ENCODE peak calls at places on chromosomes 1 and 21, in seven cellular contexts. I is neural progenitor cell, P is pancreas, E is SK-N-SH, V is thoracic aorta, O is astrocyte of the spinal cord, F is GM23248. R is an unnamed sample.

GRCh38 chr1:2179283-2180013 is 15.1 kb downstream of the FAAP20 start:
- DNase-seq in V (no peak), I (no peak), E (no peak), O (no peak), F (peak), P (no peak), R (no peak)

GRCh38 chr1:92764116-92764515 is 20.8 kb downstream of the EVI5 start:
- DNase-seq in E (no peak), V (no peak), F (no peak), I (no peak), O (no peak), P (no peak), R (no peak)

GRCh38 chr1:201095581-201096531 is 16.4 kb downstream of the CACNA1S start:
- DNase-seq in E (no peak), F (no peak), I (no peak), P (no peak), O (peak), V (no peak), R (no peak)

GRCh38 chr1:150162862-150163706 is 13.4 kb downstream of the PLEKHO1 start:
- DNase-seq in I (peak), O (peak), V (peak), E (peak), F (peak), P (no peak), R (peak)

GRCh38 chr1:60861949-60862346 is 220.4 kb upstream of the NFIA start:
- DNase-seq in V (no peak), E (no peak), P (no peak), I (no peak), F (no peak), O (no peak), R (no peak)

GRCh38 chr1:169044296-169044695 is 62.2 kb upstream of the ATP1B1 start:
- DNase-seq in P (no peak), F (no peak), V (no peak), I (no peak), O (no peak), E (no peak), R (no peak)

GRCh38 chr1:232164078-232164963 is 465.6 kb downstream of the SIPA1L2 start:
- DNase-seq in F (no peak), I (no peak), P (no peak), V (no peak), E (no peak), O (no peak), R (no peak)

GRCh38 chr1:224879404-224879803 is 50.1 kb upstream of the DNAH14 start:
- DNase-seq in V (no peak), O (peak), P (no peak), I (no peak), F (peak), E (no peak), R (no peak)

GRCh38 chr1:30085814-30086770 is 637.3 kb downstream of the MATN1 start:
- DNase-seq in P (no peak), V (peak), F (peak), I (peak), E (peak), O (peak), R (no peak)

GRCh38 chr1:69377507-69377906 is 190.2 kb upstream of the LRRC7 start:
- DNase-seq in E (no peak), F (no peak), O (no peak), P (no peak), I (no peak), V (no peak), R (no peak)

GRCh38 chr1:156467385-156467784 is 33.2 kb downstream of the MEF2D start:
- DNase-seq in O (no peak), V (no peak), F (no peak), E (peak), P (no peak), I (no peak), R (no peak)

GRCh38 chr1:26189331-26189730 is 1.1 kb upstream of the CATSPER4 start:
- DNase-seq in F (no peak), V (no peak), P (no peak), O (no peak), E (no peak), I (no peak), R (no peak)

GRCh38 chr1:19484793-19485361 is 462 bp downstream of the CAPZB start:
- DNase-seq in E (peak), O (no peak), P (no peak), I (peak), F (peak), V (no peak), R (no peak)

GRCh38 chr1:159177273-159177907 is 6.0 kb downstream of the CADM3 start:
- DNase-seq in F (peak), O (peak), E (no peak), V (no peak), I (peak), P (no peak), R (no peak)

GRCh38 chr1:75615664-75616435 is 4.9 kb upstream of the SLC44A5 start:
- DNase-seq in V (no peak), F (peak), P (peak), O (peak), E (peak), I (peak), R (no peak)

GRCh38 chr1:26155370-26156284 is 3.3 kb upstream of the FAM110D start:
- DNase-seq in V (no peak), F (no peak), E (no peak), O (no peak), I (no peak), P (no peak), R (no peak)

GRCh38 chr1:19861842-19862530 is 20.2 kb upstream of the OTUD3 start:
- DNase-seq in I (no peak), P (no peak), O (no peak), F (no peak), V (no peak), E (no peak), R (no peak)

GRCh38 chr1:70247768-70248167 is 26.6 kb downstream of the SRSF11 start:
- DNase-seq in O (no peak), I (no peak), P (no peak), E (no peak), F (no peak), V (no peak), R (no peak)

GRCh38 chr1:204362984-204363334 is 3.2 kb upstream of the PLEKHA6 start:
- DNase-seq in F (no peak), I (peak), P (no peak), E (no peak), V (no peak), O (no peak), R (no peak)

GRCh38 chr1:157403203-157403602 is 149.1 kb downstream of the FCRL5 start:
- DNase-seq in V (no peak), P (no peak), E (no peak), I (peak), F (peak), O (peak), R (no peak)

GRCh38 chr21:25927195-25927880 is 192.6 kb downstream of the GABPA start:
- DNase-seq in I (no peak), E (no peak), P (no peak), V (no peak), F (no peak), O (no peak), R (no peak)

GRCh38 chr1:167249702-167250101 is 29.0 kb downstream of the POU2F1 start:
- DNase-seq in I (no peak), P (no peak), E (no peak), F (no peak), O (no peak), V (no peak), R (no peak)

GRCh38 chr1:14479865-14480264 is 118.6 kb upstream of the KAZN start:
- DNase-seq in P (no peak), V (no peak), F (no peak), E (no peak), O (no peak), I (no peak), R (no peak)

GRCh38 chr1:94698759-94699502 is 121.2 kb upstream of the SLC44A3 start:
- DNase-seq in I (no peak), E (no peak), O (peak), V (no peak), F (peak), P (no peak), R (no peak)

GRCh38 chr21:36480618-36481017 is 696 bp upstream of the CLDN14 start:
- DNase-seq in F (no peak), O (no peak), E (no peak), V (no peak), P (no peak), I (no peak), R (no peak)

GRCh38 chr1:227789042-227789880 is 26.2 kb upstream of the PRSS38 start:
- DNase-seq in F (peak), V (no peak), I (peak), E (peak), P (peak), O (peak), R (no peak)

GRCh38 chr21:28516996-28517592 is 475.6 kb downstream of the LTN1 start:
- DNase-seq in F (peak), V (no peak), P (peak), O (peak), I (peak), E (peak), R (peak)

GRCh38 chr1:168465942-168466702 is 77.7 kb downstream of the XCL2 start:
- DNase-seq in P (no peak), I (no peak), O (peak), F (no peak), V (no peak), E (peak), R (no peak)

GRCh38 chr21:21807598-21807903 is 809.3 kb downstream of the NCAM2 start:
- DNase-seq in F (no peak), O (peak), E (peak), I (no peak), V (no peak), P (no peak), R (no peak)

GRCh38 chr1:196808529-196809235 is 10.8 kb upstream of the CFHR1 start:
- DNase-seq in V (no peak), O (no peak), F (no peak), P (peak), I (no peak), E (no peak), R (no peak)

GRCh38 chr1:21341022-21341421 is 50.8 kb upstream of the ECE1 start:
- DNase-seq in P (no peak), E (peak), F (no peak), I (no peak), V (no peak), O (no peak), R (no peak)

GRCh38 chr1:43868741-43869067 is 64.9 kb upstream of the ARTN start:
- DNase-seq in P (no peak), E (no peak), O (peak), F (peak), I (no peak), V (no peak), R (no peak)

GRCh38 chr1:56897150-56898004 is 42.8 kb downstream of the C8A start:
- DNase-seq in I (no peak), O (no peak), P (no peak), E (no peak), F (no peak), V (no peak), R (no peak)

GRCh38 chr1:53195211-53195909 is 1.3 kb upstream of the CPT2 start:
- DNase-seq in F (no peak), I (no peak), P (no peak), O (no peak), E (no peak), V (no peak), R (no peak)

GRCh38 chr1:228998179-228998578 is 262.9 kb downstream of the RHOU start:
- DNase-seq in O (no peak), V (no peak), P (no peak), I (no peak), E (no peak), F (no peak), R (no peak)

GRCh38 chr1:15908597-15908996 is 61.1 kb downstream of the SPEN start:
- DNase-seq in F (no peak), I (no peak), P (no peak), O (no peak), V (no peak), E (no peak), R (no peak)

GRCh38 chr1:15900662-15901279 is 53.3 kb downstream of the SPEN start:
- DNase-seq in V (no peak), O (no peak), I (no peak), F (no peak), P (no peak), E (no peak), R (no peak)

GRCh38 chr1:15899266-15899665 is 51.8 kb downstream of the SPEN start:
- DNase-seq in I (no peak), V (no peak), E (no peak), P (no peak), O (no peak), F (no peak), R (no peak)

DNA sequence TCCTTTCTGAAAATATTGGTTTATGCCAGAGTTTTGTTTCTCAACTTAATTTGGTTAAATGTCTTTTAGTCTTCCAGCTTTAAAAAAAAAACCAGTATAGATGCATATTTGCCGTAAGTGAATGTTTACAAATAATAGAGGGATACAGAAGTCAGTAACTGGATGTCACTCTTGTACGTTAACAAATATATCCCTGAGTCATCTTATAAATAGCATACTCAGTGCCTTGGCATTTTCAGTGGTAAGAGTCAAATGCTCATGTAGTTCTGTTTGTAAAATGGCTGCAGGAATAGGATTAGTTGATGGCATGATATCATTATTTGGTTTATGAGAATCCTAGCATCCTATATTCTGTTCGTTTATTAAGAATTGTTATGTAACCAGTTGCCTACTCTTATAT is 55.4 kb downstream of the SPEN start:
- DNase-seq in V (no peak), O (peak), F (peak), P (no peak), I (no peak), E (no peak), R (no peak)
- H3K4me3 ChIP-seq in V (no peak), O (no peak), F (no peak), P (no peak), I (no peak), E (no peak), R (no peak)

DNA sequence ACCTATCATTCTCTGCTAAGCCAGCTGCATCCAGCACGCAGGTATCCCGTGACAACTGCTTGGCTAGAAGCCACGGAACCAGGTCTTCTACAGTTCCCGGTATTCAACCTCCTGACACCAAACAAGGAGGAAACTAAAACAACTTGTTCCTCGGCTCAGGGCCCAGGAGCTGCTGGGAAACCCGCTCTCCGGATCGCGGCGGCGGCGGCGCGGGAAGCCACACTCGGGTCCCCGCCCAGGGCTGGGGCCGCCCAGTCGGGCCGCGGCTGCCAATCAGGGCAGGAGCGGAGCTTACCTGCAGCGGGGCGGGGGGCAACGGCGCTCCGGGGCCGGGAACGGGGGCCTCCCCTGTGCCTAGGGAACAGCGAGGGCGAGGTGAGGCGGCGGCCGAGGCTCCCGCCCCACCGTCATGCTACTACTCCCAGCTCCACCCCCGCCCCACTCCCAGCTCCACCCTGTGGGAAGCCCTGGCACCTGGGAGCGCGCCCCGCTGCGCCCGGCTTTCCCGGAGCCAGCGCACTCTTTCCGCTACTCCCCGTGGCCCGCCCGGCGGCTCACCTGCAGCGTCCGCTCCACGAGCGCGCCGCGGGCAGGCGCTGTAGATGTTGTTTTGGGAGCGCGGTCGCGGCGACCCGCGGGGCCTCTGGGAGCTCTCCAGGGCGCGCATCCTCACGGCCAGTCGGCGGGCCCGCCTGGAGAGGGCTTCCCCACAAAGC is 12.1 kb downstream of the IL24 start:
- DNase-seq in P (peak), E (peak), F (peak), I (peak), V (no peak), O (no peak), R (peak)
- H3K4me3 ChIP-seq in P (peak), E (peak), F (peak), I (peak), V (peak), O (peak), R (peak)

GRCh38 chr1:214317300-214317699 is 36.3 kb downstream of the SMYD2 start:
- DNase-seq in I (no peak), P (no peak), F (no peak), E (no peak), V (no peak), O (no peak), R (no peak)

GRCh38 chr1:214317734-214318133 is 36.8 kb downstream of the SMYD2 start:
- DNase-seq in O (peak), P (no peak), I (no peak), V (no peak), E (no peak), F (no peak), R (no peak)

GRCh38 chr1:214319930-214320329 is 39.0 kb downstream of the SMYD2 start:
- DNase-seq in P (no peak), E (no peak), F (no peak), I (no peak), V (no peak), O (no peak), R (no peak)

GRCh38 chr1:214318956-214319355 is 38.0 kb downstream of the SMYD2 start:
- DNase-seq in I (no peak), V (no peak), E (no peak), P (no peak), F (no peak), O (no peak), R (no peak)

DNA sequence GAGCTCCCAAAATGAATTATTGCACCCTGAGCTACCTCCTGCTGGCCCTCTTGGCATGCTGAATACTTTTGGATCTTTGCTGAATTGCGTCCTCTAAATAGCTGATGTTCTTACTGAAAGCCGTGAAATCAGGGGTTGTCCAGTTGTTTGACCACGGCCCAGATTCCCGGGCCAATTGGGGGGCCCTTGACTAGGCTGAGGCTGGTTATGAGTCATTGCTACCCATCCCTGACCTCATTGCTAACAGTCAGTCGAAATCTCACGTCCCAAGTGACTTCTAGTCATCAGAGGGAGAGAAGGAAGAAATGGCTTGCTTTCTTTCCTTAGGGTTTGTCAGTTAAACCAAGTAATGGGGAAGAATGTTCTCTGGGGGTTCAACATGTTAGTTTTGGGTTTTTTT is 37.4 kb downstream of the SMYD2 start:
- DNase-seq in I (no peak), E (no peak), V (no peak), F (no peak), O (peak), P (no peak), R (no peak)
- H3K4me3 ChIP-seq in I (no peak), E (no peak), V (no peak), F (no peak), O (no peak), P (no peak), R (no peak)

GRCh38 chr1:185156321-185156853 is 366 bp downstream of the TRMT1L start:
- DNase-seq in E (no peak), V (peak), I (no peak), O (no peak), F (peak), P (peak), R (no peak)

GRCh38 chr1:185155600-185156320 is 993 bp downstream of the TRMT1L start:
- DNase-seq in V (no peak), I (peak), F (peak), E (no peak), P (no peak), O (peak), R (no peak)

GRCh38 chr1:185156854-185157598 is at the start of the genes SWT1 and TRMT1L:
- DNase-seq in E (peak), F (peak), P (peak), O (peak), I (peak), V (peak), R (peak)

GRCh38 chr1:185152187-185152767 is 4.5 kb downstream of the TRMT1L start:
- DNase-seq in O (no peak), E (no peak), I (no peak), P (no peak), F (peak), V (no peak), R (no peak)

DNA sequence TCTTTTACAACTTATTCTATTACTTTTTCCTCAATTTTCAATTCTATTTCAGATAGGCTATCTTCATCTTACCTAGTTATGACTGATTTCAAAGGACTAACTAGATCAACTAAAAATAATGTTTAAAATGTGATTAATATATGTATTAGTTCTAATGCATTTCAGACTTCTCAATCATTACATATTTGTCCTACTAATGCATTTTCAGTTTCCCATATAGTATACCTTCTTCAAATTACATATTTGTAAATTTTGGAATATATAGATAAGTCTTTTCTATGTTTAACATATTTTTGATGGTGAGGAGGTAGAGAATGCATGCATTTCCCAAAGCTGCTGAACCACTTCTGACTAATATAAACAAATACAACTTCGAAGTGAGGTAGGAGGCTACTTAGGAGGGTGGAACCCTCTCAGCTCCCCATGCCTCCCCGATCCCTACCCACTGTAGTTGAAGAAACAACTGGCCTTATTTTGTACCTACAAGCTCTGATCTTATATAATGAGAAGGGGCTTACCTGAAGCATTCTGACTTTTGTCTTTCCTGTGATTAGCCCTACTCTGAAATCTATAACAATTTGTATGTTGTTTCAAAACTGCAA is 1.7 kb downstream of the TRMT1L start:
- DNase-seq in V (no peak), I (peak), E (no peak), F (peak), P (no peak), O (peak), R (no peak)
- H3K4me3 ChIP-seq in V (peak), I (peak), E (peak), F (peak), P (no peak), O (peak), R (peak)